ENCODE peak calls at places on chromosomes 13 and 19, in eight cellular contexts. One of them, this sample, is unnamed.
A peak's percentile ranks its signal among the peaks of the same experiment; 100 is the strongest.

GRCh38 chr19:35793381-35794165 is 18.2 kb downstream of the ARHGAP33 start:
- DNase-seq in sigmoid colon: no peak
- DNase-seq in heart left ventricle: no peak
- DNase-seq in IMR-90: no peak
- DNase-seq in stomach: peak; percentile 50
- DNase-seq in right lobe of liver: no peak
- DNase-seq in uterus: no peak
- DNase-seq in transverse colon: no peak
- DNase-seq in this sample: no peak

GRCh38 chr13:77113496-77113895 is 86.5 kb upstream of the FBXL3 start:
- DNase-seq in transverse colon: no peak
- DNase-seq in sigmoid colon: no peak
- DNase-seq in stomach: no peak
- DNase-seq in heart left ventricle: no peak
- DNase-seq in IMR-90: no peak
- DNase-seq in uterus: no peak
- DNase-seq in right lobe of liver: no peak
- DNase-seq in this sample: no peak

GRCh38 chr19:28239270-28239669 is 973.7 kb downstream of the UQCRFS1 start:
- DNase-seq in stomach: no peak
- DNase-seq in IMR-90: no peak
- DNase-seq in sigmoid colon: no peak
- DNase-seq in heart left ventricle: no peak
- DNase-seq in right lobe of liver: no peak
- DNase-seq in transverse colon: no peak
- DNase-seq in uterus: no peak
- DNase-seq in this sample: peak; percentile 34

GRCh38 chr13:60167121-60167520 is 3.4 kb upstream of the DIAPH3 start:
- DNase-seq in IMR-90: no peak
- DNase-seq in uterus: no peak
- DNase-seq in sigmoid colon: no peak
- DNase-seq in right lobe of liver: no peak
- DNase-seq in transverse colon: no peak
- DNase-seq in heart left ventricle: no peak
- DNase-seq in stomach: no peak
- DNase-seq in this sample: no peak

GRCh38 chr19:17615889-17616685 is 60.6 kb downstream of the COLGALT1 start:
- DNase-seq in stomach: no peak
- DNase-seq in heart left ventricle: no peak
- DNase-seq in transverse colon: no peak
- DNase-seq in sigmoid colon: no peak
- DNase-seq in IMR-90: no peak
- DNase-seq in uterus: no peak
- DNase-seq in right lobe of liver: no peak
- DNase-seq in this sample: no peak

GRCh38 chr19:13099073-13099999 is 3.3 kb downstream of the LYL1 start:
- DNase-seq in heart left ventricle: peak; percentile 92
- DNase-seq in uterus: peak; percentile 77
- DNase-seq in sigmoid colon: peak; percentile 91
- DNase-seq in IMR-90: no peak
- DNase-seq in right lobe of liver: peak; percentile 83
- DNase-seq in transverse colon: peak; percentile 85
- DNase-seq in stomach: peak; percentile 78
- DNase-seq in this sample: peak; percentile 92

GRCh38 chr19:49793561-49793840 is 19.6 kb downstream of the FUZ start:
- DNase-seq in uterus: no peak
- DNase-seq in stomach: no peak
- DNase-seq in IMR-90: peak; percentile 57
- DNase-seq in sigmoid colon: no peak
- DNase-seq in heart left ventricle: no peak
- DNase-seq in right lobe of liver: no peak
- DNase-seq in transverse colon: no peak
- DNase-seq in this sample: no peak

GRCh38 chr19:16340092-16340491 is 15.5 kb downstream of the KLF2 start:
- DNase-seq in IMR-90: peak; percentile 61
- DNase-seq in right lobe of liver: no peak
- DNase-seq in sigmoid colon: no peak
- DNase-seq in stomach: no peak
- DNase-seq in transverse colon: no peak
- DNase-seq in heart left ventricle: no peak
- DNase-seq in uterus: no peak
- DNase-seq in this sample: no peak

GRCh38 chr13:67217914-67218313 is 12.2 kb downstream of the PCDH9 start:
- DNase-seq in IMR-90: no peak
- DNase-seq in stomach: no peak
- DNase-seq in uterus: no peak
- DNase-seq in heart left ventricle: no peak
- DNase-seq in sigmoid colon: no peak
- DNase-seq in transverse colon: no peak
- DNase-seq in right lobe of liver: no peak
- DNase-seq in this sample: no peak

GRCh38 chr19:49588370-49589122 is 2.4 kb upstream of the PRR12 start:
- DNase-seq in stomach: no peak
- DNase-seq in sigmoid colon: no peak
- DNase-seq in uterus: no peak
- DNase-seq in right lobe of liver: peak; percentile 26
- DNase-seq in heart left ventricle: no peak
- DNase-seq in IMR-90: no peak
- DNase-seq in transverse colon: no peak
- DNase-seq in this sample: no peak

DNA sequence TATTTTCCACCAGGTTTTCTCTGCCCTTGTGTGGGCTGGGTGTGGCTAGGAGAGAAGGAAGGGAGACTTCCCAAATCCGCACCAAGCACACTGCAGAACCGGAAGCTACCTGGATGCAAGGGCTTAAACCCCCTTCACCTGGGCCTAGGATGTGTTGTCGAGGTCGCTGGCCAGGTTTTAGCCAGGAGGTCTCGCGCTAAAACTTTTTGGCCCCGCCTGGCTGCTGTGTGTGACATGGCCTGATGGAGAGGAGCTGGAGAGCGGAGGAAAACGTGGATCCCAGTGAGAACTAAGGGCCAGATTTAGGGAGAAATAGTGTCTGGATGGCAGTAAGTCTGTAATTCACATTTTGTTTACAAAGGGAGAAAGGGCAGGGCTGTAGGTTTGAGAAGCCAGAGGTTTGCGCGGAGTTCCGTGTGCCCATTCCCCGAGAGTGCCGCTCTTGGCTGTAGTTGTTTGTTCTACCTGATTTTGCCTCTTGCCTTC is 3.1 kb upstream of the TSHZ3 start:
- DNase-seq in right lobe of liver: no peak
- DNase-seq in uterus: no peak
- DNase-seq in stomach: no peak
- DNase-seq in IMR-90: no peak
- DNase-seq in heart left ventricle: no peak
- DNase-seq in sigmoid colon: no peak
- DNase-seq in transverse colon: no peak
- DNase-seq in this sample: no peak
- TF ChIP-seq POLR2A in right lobe of liver: no peak
- TF ChIP-seq POLR2A in uterus: no peak
- TF ChIP-seq POLR2A in stomach: no peak
- TF ChIP-seq POLR2A in IMR-90: no peak
- TF ChIP-seq POLR2A in heart left ventricle: no peak
- TF ChIP-seq POLR2A in sigmoid colon: no peak
- TF ChIP-seq POLR2A in transverse colon: no peak
- TF ChIP-seq POLR2A in this sample: no peak

GRCh38 chr19:46350758-46351159 is 3.9 kb downstream of the PPP5C start:
- DNase-seq in transverse colon: no peak
- DNase-seq in IMR-90: no peak
- DNase-seq in stomach: no peak
- DNase-seq in right lobe of liver: peak; percentile 49
- DNase-seq in sigmoid colon: no peak
- DNase-seq in uterus: no peak
- DNase-seq in heart left ventricle: no peak
- DNase-seq in this sample: no peak
- TF ChIP-seq POLR2A in transverse colon: no peak
- TF ChIP-seq POLR2A in IMR-90: no peak
- TF ChIP-seq POLR2A in stomach: no peak
- TF ChIP-seq POLR2A in right lobe of liver: no peak
- TF ChIP-seq POLR2A in sigmoid colon: no peak
- TF ChIP-seq POLR2A in uterus: no peak
- TF ChIP-seq POLR2A in heart left ventricle: no peak
- TF ChIP-seq POLR2A in this sample: no peak

GRCh38 chr13:106905380-106906259 is 337.7 kb upstream of the ARGLU1 start:
- DNase-seq in sigmoid colon: no peak
- DNase-seq in transverse colon: no peak
- DNase-seq in right lobe of liver: no peak
- DNase-seq in IMR-90: no peak
- DNase-seq in uterus: no peak
- DNase-seq in stomach: no peak
- DNase-seq in heart left ventricle: no peak
- DNase-seq in this sample: no peak
- TF ChIP-seq POLR2A in sigmoid colon: no peak
- TF ChIP-seq POLR2A in transverse colon: no peak
- TF ChIP-seq POLR2A in right lobe of liver: no peak
- TF ChIP-seq POLR2A in IMR-90: no peak
- TF ChIP-seq POLR2A in uterus: no peak
- TF ChIP-seq POLR2A in stomach: no peak
- TF ChIP-seq POLR2A in heart left ventricle: no peak
- TF ChIP-seq POLR2A in this sample: no peak

GRCh38 chr19:6056282-6056741 is 54.0 kb downstream of the RFX2 start:
- DNase-seq in heart left ventricle: no peak
- DNase-seq in right lobe of liver: peak; percentile 48
- DNase-seq in uterus: no peak
- DNase-seq in sigmoid colon: no peak
- DNase-seq in IMR-90: no peak
- DNase-seq in stomach: no peak
- DNase-seq in transverse colon: peak; percentile 62
- DNase-seq in this sample: peak; percentile 78

GRCh38 chr19:6058411-6059201 is 51.7 kb downstream of the RFX2 start:
- DNase-seq in right lobe of liver: no peak
- DNase-seq in uterus: no peak
- DNase-seq in sigmoid colon: no peak
- DNase-seq in transverse colon: peak; percentile 5
- DNase-seq in IMR-90: no peak
- DNase-seq in heart left ventricle: no peak
- DNase-seq in stomach: no peak
- DNase-seq in this sample: peak; percentile 62

GRCh38 chr19:6059396-6059947 is 50.8 kb downstream of the RFX2 start:
- DNase-seq in uterus: no peak
- DNase-seq in heart left ventricle: no peak
- DNase-seq in transverse colon: no peak
- DNase-seq in right lobe of liver: no peak
- DNase-seq in sigmoid colon: no peak
- DNase-seq in IMR-90: no peak
- DNase-seq in stomach: no peak
- DNase-seq in this sample: no peak

GRCh38 chr19:6056801-6057650 is 53.3 kb downstream of the RFX2 start:
- DNase-seq in stomach: peak; percentile 47
- DNase-seq in uterus: peak; percentile 91
- DNase-seq in heart left ventricle: no peak
- DNase-seq in IMR-90: peak; percentile 91
- DNase-seq in transverse colon: peak; percentile 70
- DNase-seq in sigmoid colon: peak; percentile 94
- DNase-seq in right lobe of liver: peak; percentile 65
- DNase-seq in this sample: peak; percentile 92

DNA sequence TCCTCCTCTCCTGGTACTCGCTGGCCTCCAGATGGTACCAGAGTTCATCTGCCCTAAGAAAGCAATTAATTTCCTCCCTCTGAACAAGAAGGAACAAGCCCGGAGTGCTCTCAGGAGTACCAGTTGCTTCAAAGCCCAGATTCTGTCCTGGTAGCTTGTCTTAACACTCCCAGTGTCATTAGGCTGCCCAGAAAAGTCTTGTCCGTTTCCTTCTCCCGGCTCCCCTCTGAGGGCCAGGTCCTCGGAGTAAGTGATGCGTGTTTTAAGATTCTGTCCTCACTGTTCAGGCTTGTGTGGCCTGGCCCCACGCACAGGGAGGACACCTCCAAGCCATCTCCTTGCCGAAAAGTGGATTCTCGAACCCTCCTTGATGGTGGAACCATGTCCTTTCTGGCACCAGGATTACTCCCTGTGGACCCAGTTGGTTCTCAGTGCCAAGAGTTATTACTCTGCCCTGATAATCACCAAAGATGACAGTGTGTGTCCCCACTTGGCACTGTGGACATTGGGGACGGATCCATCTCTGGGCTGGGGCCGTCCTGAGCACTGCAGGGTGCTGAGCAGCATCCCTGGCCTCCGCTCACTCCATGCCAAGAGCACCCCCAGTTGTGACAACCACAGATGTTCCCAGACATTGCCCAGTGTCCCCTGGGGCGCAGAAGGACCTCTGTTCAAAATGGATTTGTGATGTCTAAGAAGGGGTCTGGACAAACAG is 52.5 kb downstream of the RFX2 start:
- DNase-seq in stomach: no peak
- DNase-seq in transverse colon: no peak
- DNase-seq in right lobe of liver: no peak
- DNase-seq in heart left ventricle: no peak
- DNase-seq in sigmoid colon: no peak
- DNase-seq in uterus: no peak
- DNase-seq in IMR-90: no peak
- DNase-seq in this sample: no peak
- TF ChIP-seq POLR2A in stomach: no peak
- TF ChIP-seq POLR2A in transverse colon: no peak
- TF ChIP-seq POLR2A in right lobe of liver: no peak
- TF ChIP-seq POLR2A in heart left ventricle: no peak
- TF ChIP-seq POLR2A in sigmoid colon: no peak
- TF ChIP-seq POLR2A in uterus: no peak
- TF ChIP-seq POLR2A in IMR-90: no peak
- TF ChIP-seq POLR2A in this sample: peak; percentile 25

GRCh38 chr19:55383789-55384575 is at the start of gene TMEM238:
- DNase-seq in uterus: peak; percentile 47
- DNase-seq in transverse colon: peak; percentile 84
- DNase-seq in sigmoid colon: peak; percentile 83
- DNase-seq in stomach: peak; percentile 82
- DNase-seq in heart left ventricle: peak; percentile 78
- DNase-seq in IMR-90: peak; percentile 70
- DNase-seq in right lobe of liver: peak; percentile 76
- DNase-seq in this sample: no peak
- TF ChIP-seq POLR2A in uterus: peak; percentile 36
- TF ChIP-seq POLR2A in transverse colon: peak; percentile 64
- TF ChIP-seq POLR2A in sigmoid colon: no peak
- TF ChIP-seq POLR2A in stomach: no peak
- TF ChIP-seq POLR2A in heart left ventricle: no peak
- TF ChIP-seq POLR2A in IMR-90: peak; percentile 24
- TF ChIP-seq POLR2A in right lobe of liver: peak; percentile 55
- TF ChIP-seq POLR2A in this sample: no peak

GRCh38 chr19:1136201-1136600 is 32.4 kb downstream of the GPX4 start:
- DNase-seq in uterus: peak; percentile 58
- DNase-seq in stomach: no peak
- DNase-seq in transverse colon: peak; percentile 76
- DNase-seq in right lobe of liver: no peak
- DNase-seq in sigmoid colon: no peak
- DNase-seq in heart left ventricle: no peak
- DNase-seq in IMR-90: no peak
- DNase-seq in this sample: no peak
- TF ChIP-seq POLR2A in uterus: no peak
- TF ChIP-seq POLR2A in stomach: no peak
- TF ChIP-seq POLR2A in transverse colon: no peak
- TF ChIP-seq POLR2A in right lobe of liver: no peak
- TF ChIP-seq POLR2A in sigmoid colon: no peak
- TF ChIP-seq POLR2A in heart left ventricle: no peak
- TF ChIP-seq POLR2A in IMR-90: no peak
- TF ChIP-seq POLR2A in this sample: no peak

This sample was measured in suprapubic skin.